ENCODE peak calls at places on chromosomes 11 and 22, in ten cellular contexts. Y, L, G, E, B, C, I, P, Q and M are unnamed samples.

GRCh38 chr11:44190883-44191230 is 95.4 kb downstream of the EXT2 start:
- DNase-seq in Y (no peak), C (no peak), I (no peak), Q (no peak), G (no peak), L (no peak), P (no peak), B (no peak), E (no peak), M (no peak)

GRCh38 chr22:36386351-36386899 is 1.3 kb downstream of the MYH9 start:
- DNase-seq in P (peak; percentile 84), I (peak; percentile 48), L (no peak), Y (peak; percentile 40), G (peak; percentile 89), E (no peak), C (peak; percentile 92), B (no peak), Q (no peak), M (no peak)

GRCh38 chr11:4480577-4481539 is 1.6 kb upstream of the OR52K1 start:
- DNase-seq in P (no peak), C (no peak), I (no peak), Y (no peak), E (no peak), B (peak; percentile 10), L (no peak), G (no peak), Q (no peak), M (no peak)

GRCh38 chr11:31387379-31387778 is 17.7 kb downstream of the DNAJC24 start:
- DNase-seq in B (peak; percentile 2), Y (no peak), L (no peak), Q (no peak), E (no peak), G (no peak), C (no peak), I (no peak), P (no peak), M (no peak)

GRCh38 chr22:26161746-26162145 is 7.5 kb upstream of the SEZ6L start:
- DNase-seq in E (no peak), G (no peak), C (no peak), P (no peak), I (no peak), L (no peak), Q (no peak), B (no peak), Y (no peak), M (no peak)

GRCh38 chr22:20432244-20432686 is 5.4 kb downstream of the SCARF2 start:
- DNase-seq in Q (no peak), C (peak; percentile 44), E (no peak), B (no peak), L (no peak), P (peak; percentile 21), G (peak; percentile 51), Y (no peak), I (no peak), M (no peak)

GRCh38 chr11:75673977-75674582 is 5.2 kb upstream of the MAP6 start:
- DNase-seq in B (peak; percentile 47), I (no peak), Q (no peak), C (no peak), Y (no peak), P (no peak), G (no peak), E (no peak), L (no peak), M (no peak)

GRCh38 chr11:83175815-83176214 is 17.7 kb upstream of the ANKRD42 start:
- DNase-seq in P (no peak), L (no peak), B (no peak), I (no peak), C (no peak), E (no peak), G (no peak), Q (no peak), Y (no peak), M (no peak)

GRCh38 chr11:64767344-64768299 is 7.8 kb upstream of the PYGM start:
- DNase-seq in I (peak; percentile 83), G (peak; percentile 91), L (peak; percentile 71), B (peak; percentile 32), Y (peak; percentile 74), E (peak; percentile 67), Q (peak; percentile 44), P (peak; percentile 58), C (peak; percentile 86), M (peak; percentile 82)

GRCh38 chr11:12737024-12737423 is 62.8 kb downstream of the TEAD1 start:
- DNase-seq in L (no peak), P (no peak), G (no peak), I (no peak), B (no peak), E (no peak), C (no peak), Y (no peak), Q (no peak), M (no peak)

GRCh38 chr11:86122773-86123172 is 53.9 kb upstream of the PICALM start:
- DNase-seq in C (no peak), Q (no peak), L (no peak), E (no peak), I (no peak), Y (no peak), G (no peak), P (no peak), B (no peak), M (no peak)

GRCh38 chr11:33475999-33476398 is 218.8 kb downstream of the HIPK3 start:
- DNase-seq in C (no peak), Y (no peak), P (no peak), G (no peak), E (peak; percentile 58), Q (no peak), B (peak; percentile 60), L (no peak), I (no peak), M (no peak)

GRCh38 chr11:111846640-111847039 is 24.7 kb downstream of the ALG9 start:
- DNase-seq in P (no peak), I (no peak), C (no peak), B (peak; percentile 81), L (no peak), G (no peak), Q (no peak), Y (no peak), E (no peak), M (no peak)

GRCh38 chr11:31757245-31757835 is 53.8 kb downstream of the PAX6 start:
- DNase-seq in I (no peak), P (no peak), Y (no peak), C (no peak), Q (no peak), G (no peak), L (no peak), B (peak; percentile 6), E (no peak), M (no peak)

GRCh38 chr22:46537221-46537945 is at the start of gene CELSR1:
- DNase-seq in Y (no peak), E (no peak), P (peak; percentile 94), G (no peak), I (peak; percentile 45), L (no peak), C (peak; percentile 92), Q (no peak), B (peak; percentile 47), M (no peak)

GRCh38 chr11:71138737-71139425 is 113.5 kb downstream of the SHANK2 start:
- DNase-seq in E (no peak), Q (no peak), L (no peak), B (no peak), I (no peak), Y (no peak), C (no peak), G (peak; percentile 34), P (peak; percentile 49), M (no peak)

DNA sequence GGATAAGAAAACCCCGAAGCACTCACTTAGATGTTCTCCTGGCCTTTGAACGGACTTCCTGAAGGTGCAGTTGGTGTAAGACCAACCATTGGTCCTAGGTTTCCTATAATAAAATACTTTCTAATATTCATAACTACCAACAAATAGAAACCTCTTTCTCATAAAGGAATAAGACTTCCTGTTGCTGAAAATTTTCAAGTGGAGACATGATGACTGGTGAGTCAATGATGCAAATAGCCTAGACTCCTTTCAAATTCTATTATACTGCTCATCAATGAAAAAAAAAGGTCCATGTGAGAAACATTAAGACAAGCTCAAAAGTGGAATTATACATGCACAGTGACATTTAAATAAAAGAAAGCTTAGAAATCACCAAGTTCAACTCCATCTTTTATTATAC is 862.8 kb downstream of the FAM181B start:
- DNase-seq in I (no peak), P (no peak), G (no peak), E (no peak), Q (no peak), Y (no peak), B (no peak), L (no peak), C (no peak), M (no peak)
- TF ChIP-seq CTCF in I (no peak), P (no peak), G (no peak), E (no peak), Q (no peak), Y (no peak), B (no peak), L (no peak), C (no peak), M (no peak)

DNA sequence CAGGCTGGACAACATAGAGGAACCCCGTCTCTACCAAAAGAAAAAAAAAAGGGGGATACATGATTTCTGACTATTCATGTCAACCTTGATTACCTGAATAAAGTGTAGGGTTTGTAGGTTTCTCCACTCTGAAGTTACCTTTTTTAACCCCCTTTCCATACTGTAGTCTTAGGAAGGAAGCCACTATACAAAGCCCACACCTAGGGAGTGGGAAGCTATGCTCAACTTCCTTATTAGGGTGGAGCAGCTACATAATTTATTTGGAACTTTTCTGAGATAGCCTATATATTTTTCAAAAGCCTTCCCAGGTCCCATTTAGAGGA is 579 bp upstream of the ATP6V1E1 start:
- DNase-seq in L (no peak), C (no peak), E (no peak), P (no peak), G (no peak), Y (no peak), I (no peak), B (no peak), Q (no peak), M (no peak)
- H3K27ac ChIP-seq in L (peak overlapping the region; percentile 98), C (peak overlapping the region; percentile 87), E (peak overlapping the region; percentile 93), P (peak overlapping the region; percentile 92), G (peak overlapping the region; percentile 96), Y (peak overlapping the region; percentile 98), I (peak overlapping the region; percentile 87), B (peak overlapping the region; percentile 92), Q (peak overlapping the region; percentile 87), M (peak overlapping the region; percentile 82)

GRCh38 chr11:3357302-3357701 is 21.6 kb downstream of the ZNF195 start:
- DNase-seq in Q (no peak), C (no peak), G (no peak), E (no peak), Y (no peak), I (no peak), P (no peak), L (no peak), B (no peak), M (no peak)
- H3K9me3 ChIP-seq in Q (peaks cover 62% of the 10 kb centered on the region), C (peaks cover 16% of the 10 kb centered on the region), G (peaks cover 32% of the 10 kb centered on the region), E (peaks cover 36% of the 10 kb centered on the region), Y (peaks cover 73% of the 10 kb centered on the region), I (peaks cover 49% of the 10 kb centered on the region), P (peaks cover 79% of the 10 kb centered on the region), L (peaks cover 55% of the 10 kb centered on the region), B (peaks cover 72% of the 10 kb centered on the region), M (peaks cover 97% of the 10 kb centered on the region)

DNA sequence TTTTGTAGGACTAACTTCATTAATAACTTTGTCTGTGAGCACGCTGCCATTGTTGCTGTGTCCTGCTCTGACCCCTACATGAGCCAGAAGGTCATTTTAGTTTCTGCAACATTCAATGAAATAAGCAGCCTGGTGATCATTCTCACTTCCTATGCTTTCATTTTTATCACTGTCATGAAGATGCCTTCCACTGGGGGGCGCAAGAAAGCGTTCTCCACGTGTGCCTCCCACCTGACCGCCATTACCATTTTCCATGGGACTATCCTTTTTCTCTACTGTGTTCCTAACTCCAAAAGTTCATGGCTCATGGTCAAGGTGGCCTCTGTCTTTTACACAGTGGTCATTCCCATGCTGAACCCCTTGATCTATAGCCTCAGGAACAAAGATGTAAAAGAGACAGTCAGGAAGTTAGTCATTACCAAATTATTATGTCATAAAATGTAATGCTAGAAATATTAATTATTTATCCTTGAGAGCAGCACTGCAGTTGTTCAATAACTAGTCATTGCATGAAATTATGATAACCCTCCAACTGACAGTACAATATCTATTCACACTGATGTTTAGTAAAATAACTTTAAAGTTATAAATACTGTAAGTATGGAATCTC is 46.4 kb upstream of the OR5D13 start:
- DNase-seq in P (no peak), L (no peak), Y (no peak), G (no peak), Q (no peak), B (no peak), I (peak; percentile 13), C (no peak), E (no peak), M (no peak)
- TF ChIP-seq CTCF in P (no peak), L (no peak), Y (no peak), G (no peak), Q (no peak), B (no peak), I (peak; percentile 39), C (no peak), E (no peak), M (no peak)